ENCODE peak calls at places on chromosomes 13 and 19, in five cellular contexts. D, I, W, Q and X are unnamed samples.
A peak's percentile ranks its signal among the peaks of the same experiment; 100 is the strongest.

GRCh38 chr19:459724-460511 is 915 bp downstream of the SHC2 start:
- DNase-seq in D (peak; percentile 85), I (no peak), W (no peak), Q (peak; percentile 93), X (peak; percentile 59)

GRCh38 chr19:43425567-43426392 is 11.1 kb downstream of the TEX101 start:
- DNase-seq in D (no peak), I (no peak), W (peak; percentile 18), Q (no peak), X (no peak)

GRCh38 chr13:111508164-111508870 is 187.9 kb downstream of the TEX29 start:
- DNase-seq in D (no peak), I (no peak), W (no peak), Q (no peak), X (no peak)

GRCh38 chr19:54100560-54100959 is at the start of gene OSCAR:
- DNase-seq in D (no peak), I (no peak), W (no peak), Q (no peak), X (peak; percentile 29)

GRCh38 chr13:105817011-105817410 is 718.5 kb downstream of the EFNB2 start:
- DNase-seq in D (peak; percentile 48), I (no peak), W (no peak), Q (no peak), X (no peak)

GRCh38 chr13:32878172-32878571 is 138.1 kb upstream of the KL start:
- DNase-seq in D (no peak), I (no peak), W (no peak), Q (no peak), X (no peak)

GRCh38 chr19:17848598-17849292 is 963 bp upstream of the JAK3 start:
- DNase-seq in D (no peak), I (no peak), W (no peak), Q (no peak), X (no peak)

GRCh38 chr13:76992548-76993001 is 694 bp downstream of the CLN5 start:
- DNase-seq in D (no peak), I (no peak), W (no peak), Q (no peak), X (no peak)

GRCh38 chr19:18431351-18432197 is 6.4 kb downstream of the ISYNA1 start:
- DNase-seq in D (no peak), I (no peak), W (no peak), Q (no peak), X (no peak)

GRCh38 chr19:29311391-29311790 is 98.4 kb upstream of the UQCRFS1 start:
- DNase-seq in D (no peak), I (no peak), W (no peak), Q (no peak), X (no peak)

GRCh38 chr19:13623686-13624405 is 117.6 kb upstream of the CACNA1A start:
- DNase-seq in D (no peak), I (no peak), W (no peak), Q (no peak), X (no peak)

GRCh38 chr19:1259206-1259872 is 9.8 kb upstream of the CIRBP start:
- DNase-seq in D (no peak), I (peak; percentile 73), W (no peak), Q (no peak), X (peak; percentile 86)

GRCh38 chr13:36420437-36420891 is 11.8 kb upstream of the CCNA1 start:
- DNase-seq in D (peak; percentile 87), I (peak; percentile 25), W (peak; percentile 24), Q (peak; percentile 57), X (peak; percentile 61)

GRCh38 chr13:20714161-20714560 is 10.7 kb downstream of the IL17D start:
- DNase-seq in D (no peak), I (no peak), W (no peak), Q (no peak), X (no peak)

GRCh38 chr19:39057615-39058014 is 25.3 kb upstream of the FBXO27 start:
- DNase-seq in D (no peak), I (no peak), W (no peak), Q (no peak), X (no peak)

GRCh38 chr19:39053276-39054090 is 21.1 kb upstream of the FBXO27 start:
- DNase-seq in D (no peak), I (no peak), W (no peak), Q (no peak), X (peak; percentile 68)

GRCh38 chr19:39052243-39052746 is 19.9 kb upstream of the FBXO27 start:
- DNase-seq in D (peak; percentile 95), I (no peak), W (no peak), Q (peak; percentile 72), X (peak; percentile 48)

GRCh38 chr19:39054091-39054470 is 21.7 kb upstream of the FBXO27 start:
- DNase-seq in D (no peak), I (no peak), W (no peak), Q (no peak), X (no peak)

GRCh38 chr19:39052846-39053245 is 20.5 kb upstream of the FBXO27 start:
- DNase-seq in D (no peak), I (no peak), W (no peak), Q (no peak), X (no peak)
- TF ChIP-seq SRF in D (no peak), I (no peak), W (no peak), Q (no peak), X (no peak)

GRCh38 chr13:43227721-43228120 is 204.3 kb downstream of the DNAJC15 start:
- DNase-seq in D (no peak), I (no peak), W (no peak), Q (peak; percentile 5), X (no peak)
- TF ChIP-seq SRF in D (no peak), I (no peak), W (no peak), Q (no peak), X (no peak)

DNA sequence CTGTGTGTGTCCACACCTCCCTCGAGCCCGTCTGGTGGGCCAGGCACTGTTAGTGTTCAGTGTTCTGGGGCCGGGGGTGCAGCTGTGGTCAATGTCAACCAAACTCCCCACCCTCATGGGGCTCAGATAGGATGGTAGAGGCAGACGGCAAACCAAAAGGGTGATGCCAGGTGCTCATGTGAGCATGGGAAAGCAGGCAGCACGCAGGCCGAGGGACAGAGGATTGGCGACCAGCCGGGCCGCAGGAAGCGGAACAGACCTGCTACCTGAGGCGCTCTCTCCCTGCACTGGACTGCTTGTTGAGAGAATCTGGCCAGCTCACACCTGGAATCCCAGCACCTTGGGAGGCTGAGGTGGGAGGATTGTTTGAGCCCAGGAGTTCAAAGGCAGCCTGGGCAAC is 29.1 kb downstream of the DHX34 start:
- DNase-seq in D (no peak), I (no peak), W (no peak), Q (no peak), X (no peak)
- TF ChIP-seq SRF in D (no peak), I (no peak), W (no peak), Q (no peak), X (no peak)

GRCh38 chr19:10290439-10290875 is 705 bp downstream of the ICAM5 start:
- DNase-seq in D (peak; percentile 81), I (no peak), W (no peak), Q (peak; percentile 19), X (no peak)
- TF ChIP-seq SRF in D (no peak), I (no peak), W (no peak), Q (no peak), X (no peak)

GRCh38 chr19:35318679-35319448 is 10.1 kb upstream of the CD22 start:
- DNase-seq in D (no peak), I (no peak), W (peak; percentile 93), Q (peak; percentile 46), X (peak; percentile 85)
- TF ChIP-seq SRF in D (no peak), I (no peak), W (no peak), Q (no peak), X (no peak)

GRCh38 chr19:49939721-49940481 is 10.6 kb upstream of the NUP62 start:
- DNase-seq in D (no peak), I (no peak), W (no peak), Q (no peak), X (no peak)
- TF ChIP-seq SRF in D (no peak), I (no peak), W (no peak), Q (no peak), X (no peak)

GRCh38 chr19:30373593-30373992 is 1.4 kb downstream of the ZNF536 start:
- DNase-seq in D (peak; percentile 51), I (no peak), W (no peak), Q (no peak), X (no peak)
- TF ChIP-seq SRF in D (no peak), I (no peak), W (no peak), Q (no peak), X (no peak)

DNA sequence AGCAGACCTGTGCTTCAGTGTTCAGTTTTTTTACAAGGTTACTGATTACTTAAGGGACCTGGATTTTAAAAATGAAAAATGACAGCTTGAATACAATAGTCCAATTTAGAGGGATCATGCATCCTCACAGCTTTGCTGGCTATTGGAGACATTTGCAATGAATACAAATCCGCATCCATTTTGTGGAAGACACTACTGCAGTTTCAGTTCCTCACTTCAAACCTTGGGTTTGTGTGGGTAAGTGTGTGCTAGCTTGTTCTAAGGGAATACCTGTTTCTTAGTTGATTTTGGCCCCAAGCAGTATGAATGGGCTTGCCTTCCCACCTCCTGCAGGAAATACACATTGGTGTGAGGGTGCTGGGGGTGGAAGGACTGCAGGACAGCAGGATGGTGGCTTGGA is 222.4 kb downstream of the OLFM4 start:
- DNase-seq in D (no peak), I (no peak), W (no peak), Q (no peak), X (no peak)
- TF ChIP-seq SRF in D (no peak), I (no peak), W (no peak), Q (no peak), X (no peak)

GRCh38 chr19:48965033-48965805 is at the start of gene FTL:
- DNase-seq in D (peak; percentile 96), I (peak; percentile 82), W (peak; percentile 83), Q (peak; percentile 89), X (peak; percentile 95)

GRCh38 chr19:48964205-48965032 is 690 bp upstream of the FTL start:
- DNase-seq in D (peak; percentile 78), I (no peak), W (no peak), Q (no peak), X (peak; percentile 34)

GRCh38 chr19:48962849-48963165 is 2.3 kb upstream of the FTL start:
- DNase-seq in D (no peak), I (no peak), W (no peak), Q (peak; percentile 68), X (peak; percentile 47)

GRCh38 chr19:48962029-48962848 is 2.9 kb upstream of the FTL start:
- DNase-seq in D (peak; percentile 62), I (no peak), W (no peak), Q (peak; percentile 77), X (peak; percentile 81)

GRCh38 chr19:48963371-48964204 is 1.5 kb upstream of the FTL start:
- DNase-seq in D (peak; percentile 88), I (no peak), W (no peak), Q (peak; percentile 80), X (peak; percentile 98)
- TF ChIP-seq SRF in D (no peak), I (no peak), W (no peak), Q (no peak), X (no peak)